ENCODE peak calls at places on chromosomes 12 and 14, in nine cellular contexts. X is sigmoid colon, L is T1000, M is A549, B is GM23338, E is stomach, O is head of caudate nucleus, S is KBM-7, I is WERI-Rb-1. C is an unnamed sample.

GRCh38 chr14:29654910-29655590 is 272.6 kb downstream of the PRKD1 start:
- DNase-seq in X (no peak), L (no peak), M (no peak), B (no peak), E (no peak), O (no peak), S (no peak), I (no peak), C (no peak)

GRCh38 chr14:99244299-99244959 is 27.6 kb downstream of the BCL11B start:
- DNase-seq in X (no peak), L (no peak), M (no peak), B (no peak), E (no peak), O (no peak), S (no peak), I (no peak), C (no peak)

GRCh38 chr12:63208956-63209355 is 58.0 kb upstream of the AVPR1A start:
- DNase-seq in X (no peak), L (no peak), M (no peak), B (no peak), E (no peak), O (no peak), S (no peak), I (no peak), C (no peak)

GRCh38 chr12:121637231-121637914 is 11.0 kb downstream of the ORAI1 start:
- DNase-seq in X (no peak), L (no peak), M (no peak), B (no peak), E (peak; percentile 40), O (peak; percentile 20), S (no peak), I (no peak), C (no peak)

GRCh38 chr12:106251636-106252035 is 3.8 kb upstream of the CKAP4 start:
- DNase-seq in X (no peak), L (no peak), M (no peak), B (peak; percentile 38), E (no peak), O (no peak), S (no peak), I (no peak), C (no peak)

GRCh38 chr12:104695453-104696148 is 238.9 kb downstream of the CHST11 start:
- DNase-seq in X (no peak), L (peak; percentile 62), M (no peak), B (no peak), E (no peak), O (no peak), S (peak; percentile 81), I (no peak), C (no peak)

GRCh38 chr14:37139710-37140109 is 32.7 kb downstream of the SLC25A21 start:
- DNase-seq in X (no peak), L (no peak), M (no peak), B (no peak), E (no peak), O (no peak), S (no peak), I (no peak), C (no peak)

GRCh38 chr12:2543801-2544200 is 251.0 kb upstream of the FKBP4 start:
- DNase-seq in X (no peak), L (no peak), M (no peak), B (no peak), E (no peak), O (no peak), S (no peak), I (no peak), C (no peak)

GRCh38 chr12:113187588-113187987 is 2.1 kb downstream of the RITA1 start:
- DNase-seq in X (no peak), L (no peak), M (no peak), B (no peak), E (no peak), O (no peak), S (no peak), I (no peak), C (no peak)

GRCh38 chr12:67388331-67389163 is 119.4 kb downstream of the CAND1 start:
- DNase-seq in X (no peak), L (no peak), M (no peak), B (peak; percentile 69), E (no peak), O (no peak), S (peak; percentile 3), I (peak; percentile 19), C (no peak)

GRCh38 chr14:105064721-105065143 is 498 bp downstream of the GPR132 start:
- DNase-seq in X (peak; percentile 67), L (no peak), M (no peak), B (no peak), E (no peak), O (no peak), S (peak; percentile 59), I (peak; percentile 58), C (no peak)

GRCh38 chr14:96166475-96167223 is 38.0 kb upstream of the BDKRB2 start:
- DNase-seq in X (peak; percentile 25), L (no peak), M (no peak), B (no peak), E (no peak), O (no peak), S (no peak), I (no peak), C (peak; percentile 37)

GRCh38 chr14:35341454-35342159 is 49.4 kb downstream of the PSMA6 start:
- DNase-seq in X (peak; percentile 99), L (peak; percentile 86), M (peak; percentile 93), B (peak; percentile 50), E (peak; percentile 99), O (peak; percentile 97), S (peak; percentile 72), I (peak; percentile 89), C (peak; percentile 94)

GRCh38 chr14:26204362-26204953 is 393.4 kb downstream of the NOVA1 start:
- DNase-seq in X (no peak), L (no peak), M (no peak), B (peak; percentile 49), E (no peak), O (peak; percentile 10), S (no peak), I (no peak), C (no peak)

GRCh38 chr14:25371053-25371452 is 321.1 kb upstream of the STXBP6 start:
- DNase-seq in X (no peak), L (no peak), M (no peak), B (no peak), E (no peak), O (no peak), S (no peak), I (no peak), C (no peak)

GRCh38 chr14:54650331-54651017 is 83.5 kb downstream of the SAMD4A start:
- DNase-seq in X (peak; percentile 85), L (peak; percentile 23), M (peak; percentile 38), B (peak; percentile 35), E (no peak), O (no peak), S (no peak), I (no peak), C (no peak)

GRCh38 chr14:55122441-55122986 is 6.5 kb upstream of the LGALS3 start:
- DNase-seq in X (no peak), L (no peak), M (no peak), B (no peak), E (peak; percentile 91), O (no peak), S (no peak), I (no peak), C (no peak)

GRCh38 chr14:55077691-55078151 is 26.3 kb downstream of the MAPK1IP1L start:
- DNase-seq in X (no peak), L (no peak), M (no peak), B (no peak), E (peak; percentile 79), O (no peak), S (no peak), I (peak; percentile 37), C (peak; percentile 95)

GRCh38 chr14:66965831-66966230 is 223.4 kb upstream of the GARIN2 start:
- DNase-seq in X (no peak), L (no peak), M (no peak), B (no peak), E (no peak), O (no peak), S (no peak), I (no peak), C (no peak)

GRCh38 chr14:103393687-103394626 is 8.7 kb downstream of the MARK3 start:
- DNase-seq in X (no peak), L (no peak), M (peak; percentile 42), B (peak; percentile 64), E (no peak), O (no peak), S (peak; percentile 65), I (no peak), C (no peak)

GRCh38 chr14:89255852-89256251 is 161.2 kb downstream of the FOXN3 start:
- DNase-seq in X (no peak), L (no peak), M (no peak), B (no peak), E (no peak), O (no peak), S (no peak), I (no peak), C (no peak)

GRCh38 chr12:88952543-88952942 is 372.3 kb upstream of the KITLG start:
- DNase-seq in X (no peak), L (no peak), M (peak; percentile 46), B (no peak), E (peak; percentile 54), O (no peak), S (no peak), I (no peak), C (peak; percentile 68)

GRCh38 chr12:27143676-27144075 is 61.3 kb upstream of the C12orf71 start:
- DNase-seq in X (no peak), L (no peak), M (no peak), B (no peak), E (no peak), O (no peak), S (no peak), I (no peak), C (no peak)

GRCh38 chr12:10098762-10099161 is at the start of gene CLEC1A:
- DNase-seq in X (no peak), L (no peak), M (no peak), B (peak; percentile 66), E (no peak), O (no peak), S (no peak), I (no peak), C (no peak)

GRCh38 chr14:68759017-68759569 is 33.8 kb downstream of the ZFP36L1 start:
- DNase-seq in X (no peak), L (no peak), M (no peak), B (no peak), E (no peak), O (no peak), S (no peak), I (peak; percentile 72), C (no peak)

GRCh38 chr12:116598341-116599284 is 39.4 kb downstream of the MAP1LC3B2 start:
- DNase-seq in X (no peak), L (no peak), M (no peak), B (no peak), E (no peak), O (no peak), S (peak; percentile 31), I (no peak), C (no peak)

GRCh38 chr12:57459750-57460400 is at the start of gene GLI1:
- DNase-seq in X (no peak), L (no peak), M (peak; percentile 59), B (peak; percentile 71), E (no peak), O (no peak), S (peak; percentile 36), I (no peak), C (no peak)

GRCh38 chr14:65074449-65075155 is 27.7 kb downstream of the MAX start:
- DNase-seq in X (no peak), L (no peak), M (no peak), B (no peak), E (no peak), O (no peak), S (peak; percentile 84), I (no peak), C (no peak)

GRCh38 chr12:53722450-53723041 is 4.7 kb downstream of the CALCOCO1 start:
- DNase-seq in X (peak; percentile 6), L (no peak), M (no peak), B (no peak), E (no peak), O (no peak), S (no peak), I (no peak), C (no peak)

GRCh38 chr12:127888948-127889347 is 378.0 kb upstream of the TMEM132C start:
- DNase-seq in X (no peak), L (no peak), M (no peak), B (no peak), E (no peak), O (no peak), S (no peak), I (no peak), C (no peak)

C was measured in RWPE2.